ENCODE peak calls at places on chromosomes 12 and 14, in ten cellular contexts. P is adrenal gland, I is heart left ventricle, E is heart right ventricle, M is brain microvascular endothelial cell, R is endodermal cell, O is cardiac muscle cell, Z is psoas muscle, N is BJ, T is transverse colon. K is an unnamed sample.
A peak's percentile ranks its signal among the peaks of the same experiment; 100 is the strongest.

GRCh38 chr12:96986883-96987523 is 79.9 kb downstream of the NEDD1 start:
- DNase-seq in P (no peak), I (no peak), E (no peak), M (no peak), R (peak; percentile 72), O (peak; percentile 46), Z (no peak), N (no peak), T (no peak), K (peak; percentile 24)

GRCh38 chr12:96352161-96352835 is 47.9 kb downstream of the CDK17 start:
- DNase-seq in P (no peak), I (no peak), E (no peak), M (no peak), R (no peak), O (no peak), Z (no peak), N (no peak), T (no peak), K (no peak)

GRCh38 chr12:25089738-25090137 is 105.2 kb downstream of the DNAI7 start:
- DNase-seq in P (no peak), I (no peak), E (no peak), M (no peak), R (no peak), O (no peak), Z (no peak), N (no peak), T (no peak), K (peak; percentile 79)

GRCh38 chr14:77035267-77035666 is 6.8 kb upstream of the IRF2BPL start:
- DNase-seq in P (no peak), I (no peak), E (no peak), M (no peak), R (no peak), O (no peak), Z (no peak), N (no peak), T (no peak), K (no peak)

GRCh38 chr12:105742567-105742874 is 396.2 kb downstream of the NUAK1 start:
- DNase-seq in P (no peak), I (no peak), E (no peak), M (no peak), R (no peak), O (no peak), Z (no peak), N (no peak), T (no peak), K (no peak)

GRCh38 chr12:116561181-116561821 is 2.1 kb downstream of the MAP1LC3B2 start:
- DNase-seq in P (no peak), I (no peak), E (no peak), M (no peak), R (no peak), O (peak; percentile 30), Z (no peak), N (no peak), T (no peak), K (no peak)

GRCh38 chr14:74408870-74409269 is 17.1 kb downstream of the SYNDIG1L start:
- DNase-seq in P (no peak), I (no peak), E (no peak), M (no peak), R (no peak), O (no peak), Z (no peak), N (no peak), T (no peak), K (no peak)

GRCh38 chr12:95990136-95990535 is 6.0 kb downstream of the HAL start:
- DNase-seq in P (no peak), I (no peak), E (no peak), M (no peak), R (peak; percentile 58), O (no peak), Z (no peak), N (no peak), T (no peak), K (no peak)

GRCh38 chr12:86774841-86775386 is 518.7 kb upstream of the MGAT4C start:
- DNase-seq in P (no peak), I (no peak), E (no peak), M (no peak), R (no peak), O (peak; percentile 38), Z (no peak), N (no peak), T (no peak), K (peak; percentile 61)

GRCh38 chr12:130764475-130765185 is 48.5 kb upstream of the RIMBP2 start:
- DNase-seq in P (no peak), I (no peak), E (no peak), M (peak; percentile 11), R (peak; percentile 70), O (peak; percentile 47), Z (no peak), N (no peak), T (no peak), K (peak; percentile 25)

DNA sequence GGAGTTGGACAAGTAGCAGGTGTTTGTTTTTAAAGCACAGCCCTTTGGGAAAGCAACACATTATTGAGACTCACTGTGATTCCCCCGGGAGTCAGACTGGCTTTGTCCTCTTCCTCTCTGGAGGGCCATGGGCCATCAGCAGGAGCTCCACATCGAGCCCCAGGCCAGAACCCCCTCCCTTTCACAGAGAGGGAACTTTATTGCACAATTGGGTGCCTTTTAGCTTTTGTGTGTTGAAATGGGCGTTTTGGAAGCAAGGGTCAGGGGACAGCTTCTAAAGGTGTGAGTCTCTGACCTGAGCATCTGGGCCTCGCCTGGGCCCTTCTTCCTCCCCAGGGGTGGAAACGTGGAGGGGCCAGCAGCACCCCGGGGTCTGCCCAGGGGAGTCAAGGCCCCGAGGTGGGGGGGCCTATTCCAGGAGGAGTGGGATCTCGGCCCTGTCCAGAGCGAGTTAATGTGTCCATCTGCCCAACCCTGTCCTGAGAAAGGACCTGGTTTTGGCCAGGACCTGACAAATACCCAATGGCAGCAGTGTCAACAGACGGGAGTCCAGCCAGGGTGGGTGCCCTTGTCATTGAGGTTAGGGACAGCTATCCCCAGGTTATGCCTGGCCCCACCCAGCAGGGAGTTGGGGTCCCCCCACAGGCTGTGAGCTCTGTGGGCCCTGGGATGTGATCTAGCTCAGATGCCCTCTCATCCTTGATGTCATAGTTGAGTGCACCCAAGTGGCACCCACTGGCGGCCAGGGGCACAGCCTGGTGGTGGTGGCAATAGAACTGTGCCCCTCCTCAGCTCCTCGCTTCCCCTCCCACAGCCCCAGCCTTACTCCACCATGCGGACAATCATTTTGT is 37.1 kb downstream of the SLC8B1 start:
- DNase-seq in P (no peak), I (no peak), E (no peak), M (no peak), R (peak; percentile 47), O (no peak), Z (no peak), N (no peak), T (no peak), K (no peak)
- H3K36me3 ChIP-seq in P (peaks cover 62% of the 10 kb centered on the region), I (peaks cover 69% of the 10 kb centered on the region), E (peaks cover 4% of the 10 kb centered on the region), M (peaks cover 13% of the 10 kb centered on the region), R (no peaks in the 10 kb centered on the region), O (no peaks in the 10 kb centered on the region), Z (no peaks in the 10 kb centered on the region), N (peaks cover 27% of the 10 kb centered on the region), T (no peaks in the 10 kb centered on the region), K (peaks cover 9% of the 10 kb centered on the region)

GRCh38 chr12:57840701-57841100 is 5.8 kb downstream of the CTDSP2 start:
- DNase-seq in P (peak; percentile 60), I (peak; percentile 61), E (no peak), M (no peak), R (no peak), O (peak; percentile 66), Z (no peak), N (no peak), T (no peak), K (no peak)
- H3K4me3 ChIP-seq in P (no peak overlapping the region), I (peak overlapping the region; percentile 6), E (no peak overlapping the region), M (no peak overlapping the region), R (peak overlapping the region; percentile 6), O (peak overlapping the region; percentile 8), Z (peak overlapping the region; percentile 96), N (no peak overlapping the region), T (no peak overlapping the region), K (no peak overlapping the region)

GRCh38 chr12:101824831-101825230 is 5.9 kb downstream of the GNPTAB start:
- DNase-seq in P (no peak), I (no peak), E (no peak), M (no peak), R (no peak), O (no peak), Z (no peak), N (no peak), T (no peak), K (no peak)

GRCh38 chr12:101823039-101823438 is 7.7 kb downstream of the GNPTAB start:
- DNase-seq in P (no peak), I (no peak), E (no peak), M (no peak), R (no peak), O (no peak), Z (no peak), N (no peak), T (no peak), K (no peak)

GRCh38 chr12:101826766-101827368 is 3.9 kb downstream of the GNPTAB start:
- DNase-seq in P (no peak), I (no peak), E (no peak), M (no peak), R (peak; percentile 56), O (no peak), Z (no peak), N (no peak), T (no peak), K (no peak)

GRCh38 chr12:101819467-101819866 is 11.3 kb downstream of the GNPTAB start:
- DNase-seq in P (no peak), I (no peak), E (no peak), M (no peak), R (no peak), O (no peak), Z (no peak), N (no peak), T (no peak), K (peak; percentile 56)

GRCh38 chr12:101823891-101824290 is 6.9 kb downstream of the GNPTAB start:
- DNase-seq in P (peak; percentile 40), I (peak; percentile 70), E (peak; percentile 26), M (peak; percentile 7), R (peak; percentile 88), O (peak; percentile 44), Z (peak; percentile 60), N (no peak), T (peak; percentile 50), K (peak; percentile 22)
- TF ChIP-seq CTCF in P (peak; percentile 21), I (peak; percentile 11), E (no peak), M (peak; percentile 46), R (peak; percentile 58), O (peak; percentile 12), Z (no peak), N (no peak), T (peak; percentile 26), K (peak; percentile 20)

GRCh38 chr12:26153421-26154154 is 28.8 kb upstream of the BHLHE41 start:
- DNase-seq in P (peak; percentile 86), I (peak; percentile 15), E (no peak), M (peak; percentile 96), R (no peak), O (peak; percentile 92), Z (no peak), N (peak; percentile 91), T (no peak), K (peak; percentile 96)

GRCh38 chr12:26149963-26150362 is 25.1 kb upstream of the BHLHE41 start:
- DNase-seq in P (no peak), I (no peak), E (no peak), M (no peak), R (no peak), O (no peak), Z (no peak), N (no peak), T (no peak), K (no peak)

GRCh38 chr12:26156201-26156871 is 31.5 kb upstream of the BHLHE41 start:
- DNase-seq in P (no peak), I (no peak), E (no peak), M (no peak), R (no peak), O (no peak), Z (no peak), N (no peak), T (peak; percentile 33), K (no peak)

GRCh38 chr12:26152507-26153102 is 27.8 kb upstream of the BHLHE41 start:
- DNase-seq in P (no peak), I (no peak), E (no peak), M (no peak), R (no peak), O (no peak), Z (no peak), N (no peak), T (no peak), K (peak; percentile 8)

GRCh38 chr12:26150737-26151450 is 26.1 kb upstream of the BHLHE41 start:
- DNase-seq in P (no peak), I (peak; percentile 37), E (no peak), M (peak; percentile 62), R (no peak), O (peak; percentile 86), Z (no peak), N (peak; percentile 52), T (no peak), K (no peak)
- H3K36me3 ChIP-seq in P (no peaks in the 10 kb centered on the region), I (no peaks in the 10 kb centered on the region), E (no peaks in the 10 kb centered on the region), M (no peaks in the 10 kb centered on the region), R (no peaks in the 10 kb centered on the region), O (no peaks in the 10 kb centered on the region), Z (no peaks in the 10 kb centered on the region), N (no peaks in the 10 kb centered on the region), T (no peaks in the 10 kb centered on the region), K (no peaks in the 10 kb centered on the region)